ENCODE peak calls at places on chromosomes 13 and 19, in eight cellular contexts. Q, K, O, F, P, R, W and C are unnamed samples.

GRCh38 chr19:13860679-13861391 is 16.1 kb upstream of the NANOS3 start:
- DNase-seq in W (no peak), R (no peak), O (no peak), P (no peak), F (no peak), K (no peak), Q (no peak), C (no peak)

GRCh38 chr13:39688699-39689405 is 33.4 kb downstream of the COG6 start:
- DNase-seq in K (no peak), W (no peak), P (no peak), O (no peak), Q (no peak), F (no peak), R (no peak), C (no peak)

GRCh38 chr19:17352608-17353280 is 15.4 kb downstream of the GTPBP3 start:
- DNase-seq in R (no peak), W (no peak), Q (no peak), F (no peak), O (no peak), P (no peak), K (no peak), C (no peak)

GRCh38 chr19:13633109-13633508 is 126.8 kb upstream of the CACNA1A start:
- DNase-seq in W (peak), Q (peak), O (no peak), P (peak), R (no peak), K (no peak), F (no peak), C (no peak)

GRCh38 chr13:99339736-99340392 is 32.7 kb upstream of the GPR183 start:
- DNase-seq in Q (no peak), K (no peak), F (no peak), O (no peak), P (no peak), R (no peak), W (no peak), C (no peak)

GRCh38 chr13:91348906-91349435 is 1.5 kb downstream of the MIR17HG start:
- DNase-seq in R (peak), K (peak), O (peak), W (peak), F (peak), P (no peak), Q (peak), C (peak)

GRCh38 chr19:46295401-46296308 is 1.2 kb upstream of the HIF3A start:
- DNase-seq in F (no peak), P (no peak), R (no peak), W (no peak), O (no peak), Q (no peak), K (no peak), C (no peak)

GRCh38 chr19:39053276-39054090 is 21.1 kb upstream of the FBXO27 start:
- DNase-seq in K (no peak), R (no peak), O (no peak), P (no peak), F (no peak), Q (no peak), W (peak), C (no peak)

GRCh38 chr13:28552288-28552687 is 57.4 kb upstream of the FLT1 start:
- DNase-seq in R (no peak), P (no peak), O (no peak), K (no peak), W (no peak), F (no peak), Q (no peak), C (no peak)

GRCh38 chr13:47121092-47121763 is 224.4 kb upstream of the HTR2A start:
- DNase-seq in W (no peak), K (no peak), P (no peak), Q (no peak), F (no peak), O (no peak), R (no peak), C (no peak)

GRCh38 chr19:57192064-57192395 is 730 bp downstream of the ZNF264 start:
- DNase-seq in Q (no peak), R (no peak), K (no peak), F (no peak), W (peak), P (peak), O (no peak), C (no peak)

GRCh38 chr19:11230621-11231386 is 8.6 kb upstream of the ANGPTL8 start:
- DNase-seq in R (no peak), F (no peak), Q (no peak), W (no peak), K (no peak), O (no peak), P (no peak), C (no peak)

GRCh38 chr19:8368136-8368535 is 4.2 kb downstream of the ANGPTL4 start:
- DNase-seq in R (no peak), K (no peak), F (no peak), Q (no peak), P (no peak), O (no peak), W (no peak), C (no peak)

GRCh38 chr19:8370176-8371010 is 6.4 kb downstream of the ANGPTL4 start:
- DNase-seq in Q (no peak), R (no peak), P (no peak), O (no peak), F (no peak), W (no peak), K (no peak), C (no peak)

GRCh38 chr19:8366961-8367326 is 3.0 kb downstream of the ANGPTL4 start:
- DNase-seq in W (no peak), K (no peak), O (no peak), F (no peak), P (no peak), R (no peak), Q (no peak), C (no peak)

GRCh38 chr19:8366121-8366581 is 2.2 kb downstream of the ANGPTL4 start:
- DNase-seq in P (no peak), F (no peak), Q (no peak), O (no peak), W (no peak), R (no peak), K (no peak), C (no peak)

GRCh38 chr19:8367327-8368001 is 3.5 kb downstream of the ANGPTL4 start:
- DNase-seq in R (peak), F (peak), Q (peak), W (peak), K (peak), O (peak), P (peak), C (peak)
- H3K4me3 ChIP-seq in R (peak), F (no peak), Q (peak), W (no peak), K (peak), O (peak), P (no peak), C (peak)

GRCh38 chr13:106537521-106537920 is 2.1 kb upstream of the EFNB2 start:
- DNase-seq in W (no peak), F (no peak), R (no peak), K (no peak), P (no peak), Q (no peak), O (no peak), C (no peak)

GRCh38 chr13:106535552-106536243 is at the start of gene EFNB2:
- DNase-seq in K (peak), O (peak), F (peak), R (peak), W (peak), Q (peak), P (peak), C (peak)

GRCh38 chr13:106534844-106535551 is 464 bp downstream of the EFNB2 start:
- DNase-seq in W (peak), O (no peak), R (no peak), K (peak), Q (no peak), F (no peak), P (peak), C (no peak)

GRCh38 chr13:106536244-106537034 is 977 bp upstream of the EFNB2 start:
- DNase-seq in O (peak), W (peak), F (peak), Q (peak), R (peak), K (peak), P (peak), C (peak)

DNA sequence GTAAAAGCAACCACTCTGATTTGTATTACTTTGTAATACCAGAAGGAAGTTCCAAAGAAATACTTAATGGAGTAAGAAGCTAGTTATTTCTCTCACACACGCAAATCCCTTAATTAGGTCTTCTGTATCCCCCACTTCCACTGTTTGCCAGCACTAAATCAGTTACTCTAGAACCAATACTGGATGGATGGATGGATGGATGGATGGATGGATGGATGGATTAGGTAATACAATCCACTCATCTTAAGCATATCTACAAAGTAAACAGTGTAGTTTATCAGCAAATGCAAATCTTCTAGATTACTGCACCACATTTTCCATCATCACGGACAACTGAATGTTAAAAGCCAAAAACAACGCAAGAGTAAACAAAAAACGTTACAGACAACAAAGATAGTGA is 5.2 kb upstream of the EFNB2 start:
- DNase-seq in W (no peak), Q (no peak), F (no peak), K (no peak), P (no peak), O (no peak), R (no peak), C (no peak)
- H3K27ac ChIP-seq in W (no peak), Q (no peak), F (no peak), K (no peak), P (no peak), O (no peak), R (no peak), C (no peak)

GRCh38 chr13:25756251-25756650 is 295.6 kb downstream of the SHISA2 start:
- DNase-seq in P (no peak), O (no peak), Q (no peak), F (no peak), W (no peak), K (no peak), R (no peak), C (no peak)

GRCh38 chr13:25753976-25754375 is 297.8 kb downstream of the SHISA2 start:
- DNase-seq in R (no peak), O (no peak), P (no peak), Q (no peak), F (no peak), K (no peak), W (no peak), C (no peak)

GRCh38 chr13:25761041-25761440 is 290.8 kb downstream of the SHISA2 start:
- DNase-seq in W (no peak), R (no peak), O (no peak), P (no peak), F (no peak), K (no peak), Q (no peak), C (no peak)

GRCh38 chr13:25752957-25753540 is 298.8 kb downstream of the SHISA2 start:
- DNase-seq in Q (peak), R (peak), O (no peak), F (peak), K (peak), W (peak), P (no peak), C (no peak)

GRCh38 chr13:25756916-25757315 is 294.9 kb downstream of the SHISA2 start:
- DNase-seq in W (no peak), F (no peak), Q (no peak), R (no peak), O (no peak), K (no peak), P (peak), C (no peak)
- TF ChIP-seq CTCF in W (no peak), F (no peak), Q (no peak), R (no peak), O (no peak), K (no peak), P (no peak), C (no peak)

DNA sequence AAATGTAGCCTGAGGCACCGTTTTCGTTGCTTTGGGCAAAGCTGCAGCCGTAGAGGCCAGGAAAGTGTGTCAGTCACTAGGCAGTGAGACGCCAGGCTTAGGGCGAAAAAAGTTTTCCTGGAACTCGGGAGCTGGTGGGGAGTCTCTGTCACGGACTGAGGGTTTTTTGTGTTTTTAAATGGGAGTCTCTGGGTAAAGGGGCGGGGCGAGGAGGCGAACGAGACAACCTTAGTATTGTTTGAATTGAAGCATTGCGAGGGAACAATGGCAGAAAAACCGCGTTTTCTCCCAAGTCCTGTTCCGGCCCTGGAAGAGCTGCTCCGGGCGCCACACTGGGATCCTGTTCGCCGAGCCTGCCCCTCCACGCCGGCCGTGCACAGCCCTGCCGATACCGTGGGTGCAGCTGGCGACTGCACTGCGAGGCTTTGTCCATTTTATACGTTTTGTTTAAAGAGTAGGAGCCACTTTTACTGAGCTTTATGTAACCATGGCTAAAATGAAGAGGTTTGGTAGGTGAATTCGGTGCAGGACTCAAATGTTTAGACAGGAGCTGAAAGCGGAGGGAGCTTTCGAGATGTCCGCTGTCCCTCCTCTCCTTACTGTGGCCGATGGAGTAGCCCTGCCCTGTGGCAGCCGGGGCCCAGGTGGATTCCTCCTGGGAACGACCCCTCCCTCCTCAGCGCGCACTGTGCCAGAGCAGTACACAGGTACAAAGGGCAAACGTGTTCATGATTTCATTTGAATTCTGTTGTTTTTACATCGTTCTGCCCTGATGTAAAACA is 1.5 kb downstream of the COL4A2 start:
- DNase-seq in K (no peak), Q (no peak), P (peak), W (peak), R (peak), F (peak), O (no peak), C (peak)
- H3K4me3 ChIP-seq in K (peak), Q (peak), P (peak), W (peak), R (peak), F (peak), O (peak), C (peak)

GRCh38 chr13:33918199-33918932 is 100.4 kb downstream of the RFC3 start:
- DNase-seq in F (no peak), K (no peak), P (peak), O (no peak), Q (no peak), W (no peak), R (no peak), C (no peak)
- H3K27ac ChIP-seq in F (no peak), K (no peak), P (peak), O (no peak), Q (no peak), W (no peak), R (no peak), C (no peak)